ENCODE peak calls at places on chromosome 20, in nine cellular contexts. One of them, this sample, is unnamed.

GRCh38 chr20:32203556-32204484 is 3.7 kb downstream of the PLAGL2 start:
- DNase-seq in tibial artery: no peak
- DNase-seq in osteocyte: no peak
- DNase-seq in dorsolateral prefrontal cortex: peak
- DNase-seq in B cell: peak
- DNase-seq in brain microvascular endothelial cell: no peak
- DNase-seq in HepG2: no peak
- DNase-seq in A549: no peak
- DNase-seq in OCI-LY7: no peak
- DNase-seq in this sample: peak

GRCh38 chr20:50744143-50744792 is 12.9 kb downstream of the PARD6B start:
- DNase-seq in tibial artery: peak
- DNase-seq in osteocyte: peak
- DNase-seq in dorsolateral prefrontal cortex: no peak
- DNase-seq in B cell: no peak
- DNase-seq in brain microvascular endothelial cell: peak
- DNase-seq in HepG2: peak
- DNase-seq in A549: peak
- DNase-seq in OCI-LY7: no peak
- DNase-seq in this sample: peak

GRCh38 chr20:51022803-51023616 is at the start of gene KCNG1:
- DNase-seq in tibial artery: no peak
- DNase-seq in osteocyte: peak
- DNase-seq in dorsolateral prefrontal cortex: peak
- DNase-seq in B cell: peak
- DNase-seq in brain microvascular endothelial cell: peak
- DNase-seq in HepG2: no peak
- DNase-seq in A549: peak
- DNase-seq in OCI-LY7: no peak
- DNase-seq in this sample: peak

GRCh38 chr20:50015993-50016770 is 33.4 kb downstream of the SNAI1 start:
- DNase-seq in tibial artery: no peak
- DNase-seq in osteocyte: no peak
- DNase-seq in dorsolateral prefrontal cortex: no peak
- DNase-seq in B cell: no peak
- DNase-seq in brain microvascular endothelial cell: no peak
- DNase-seq in HepG2: peak
- DNase-seq in A549: no peak
- DNase-seq in OCI-LY7: no peak
- DNase-seq in this sample: no peak

GRCh38 chr20:10792291-10792690 is 118.5 kb upstream of the JAG1 start:
- DNase-seq in tibial artery: no peak
- DNase-seq in osteocyte: no peak
- DNase-seq in dorsolateral prefrontal cortex: no peak
- DNase-seq in B cell: no peak
- DNase-seq in brain microvascular endothelial cell: peak
- DNase-seq in HepG2: no peak
- DNase-seq in A549: no peak
- DNase-seq in OCI-LY7: no peak
- DNase-seq in this sample: no peak

GRCh38 chr20:50533061-50533460 is 22.9 kb downstream of the PTPN1 start:
- DNase-seq in tibial artery: no peak
- DNase-seq in osteocyte: no peak
- DNase-seq in dorsolateral prefrontal cortex: no peak
- DNase-seq in B cell: no peak
- DNase-seq in brain microvascular endothelial cell: no peak
- DNase-seq in HepG2: no peak
- DNase-seq in A549: no peak
- DNase-seq in OCI-LY7: no peak
- DNase-seq in this sample: no peak

GRCh38 chr20:38471245-38471644 is 1.4 kb upstream of the RALGAPB start:
- DNase-seq in tibial artery: no peak
- DNase-seq in osteocyte: peak
- DNase-seq in dorsolateral prefrontal cortex: no peak
- DNase-seq in B cell: no peak
- DNase-seq in brain microvascular endothelial cell: no peak
- DNase-seq in HepG2: no peak
- DNase-seq in A549: no peak
- DNase-seq in OCI-LY7: no peak
- DNase-seq in this sample: no peak

GRCh38 chr20:51335329-51335841 is 207.1 kb downstream of the NFATC2 start:
- DNase-seq in tibial artery: no peak
- DNase-seq in osteocyte: no peak
- DNase-seq in dorsolateral prefrontal cortex: no peak
- DNase-seq in B cell: no peak
- DNase-seq in brain microvascular endothelial cell: peak
- DNase-seq in HepG2: no peak
- DNase-seq in A549: peak
- DNase-seq in OCI-LY7: no peak
- DNase-seq in this sample: peak

GRCh38 chr20:3168079-3168828 is 5.1 kb downstream of the LZTS3 start:
- DNase-seq in tibial artery: no peak
- DNase-seq in osteocyte: no peak
- DNase-seq in dorsolateral prefrontal cortex: no peak
- DNase-seq in B cell: no peak
- DNase-seq in brain microvascular endothelial cell: no peak
- DNase-seq in HepG2: peak
- DNase-seq in A549: no peak
- DNase-seq in OCI-LY7: no peak
- DNase-seq in this sample: no peak
- TF ChIP-seq CTCF in tibial artery: no peak
- TF ChIP-seq CTCF in osteocyte: no peak
- TF ChIP-seq CTCF in dorsolateral prefrontal cortex: no peak
- TF ChIP-seq CTCF in B cell: no peak
- TF ChIP-seq CTCF in brain microvascular endothelial cell: no peak
- TF ChIP-seq CTCF in HepG2: peak
- TF ChIP-seq CTCF in A549: no peak
- TF ChIP-seq CTCF in OCI-LY7: no peak
- TF ChIP-seq CTCF in this sample: no peak

DNA sequence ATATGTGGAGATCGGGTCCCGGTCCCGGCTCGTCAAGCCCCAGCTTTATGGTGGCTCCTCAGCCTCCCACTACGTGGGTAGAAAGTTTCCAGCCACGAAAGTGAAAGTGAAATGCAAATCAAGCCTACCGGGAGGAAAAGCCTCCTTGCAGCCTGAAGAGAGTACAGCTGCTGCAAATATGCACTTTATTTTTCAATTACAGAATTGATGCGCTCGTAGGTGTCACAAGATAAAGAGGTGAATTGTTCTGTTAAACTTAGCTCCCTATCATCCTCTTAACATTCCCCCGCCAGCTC is 379 bp upstream of the PCNA start:
- DNase-seq in tibial artery: no peak
- DNase-seq in osteocyte: no peak
- DNase-seq in dorsolateral prefrontal cortex: no peak
- DNase-seq in B cell: no peak
- DNase-seq in brain microvascular endothelial cell: no peak
- DNase-seq in HepG2: no peak
- DNase-seq in A549: no peak
- DNase-seq in OCI-LY7: no peak
- DNase-seq in this sample: no peak
- TF ChIP-seq CTCF in tibial artery: peak
- TF ChIP-seq CTCF in osteocyte: no peak
- TF ChIP-seq CTCF in dorsolateral prefrontal cortex: peak
- TF ChIP-seq CTCF in B cell: no peak
- TF ChIP-seq CTCF in brain microvascular endothelial cell: no peak
- TF ChIP-seq CTCF in HepG2: no peak
- TF ChIP-seq CTCF in A549: no peak
- TF ChIP-seq CTCF in OCI-LY7: no peak
- TF ChIP-seq CTCF in this sample: no peak

DNA sequence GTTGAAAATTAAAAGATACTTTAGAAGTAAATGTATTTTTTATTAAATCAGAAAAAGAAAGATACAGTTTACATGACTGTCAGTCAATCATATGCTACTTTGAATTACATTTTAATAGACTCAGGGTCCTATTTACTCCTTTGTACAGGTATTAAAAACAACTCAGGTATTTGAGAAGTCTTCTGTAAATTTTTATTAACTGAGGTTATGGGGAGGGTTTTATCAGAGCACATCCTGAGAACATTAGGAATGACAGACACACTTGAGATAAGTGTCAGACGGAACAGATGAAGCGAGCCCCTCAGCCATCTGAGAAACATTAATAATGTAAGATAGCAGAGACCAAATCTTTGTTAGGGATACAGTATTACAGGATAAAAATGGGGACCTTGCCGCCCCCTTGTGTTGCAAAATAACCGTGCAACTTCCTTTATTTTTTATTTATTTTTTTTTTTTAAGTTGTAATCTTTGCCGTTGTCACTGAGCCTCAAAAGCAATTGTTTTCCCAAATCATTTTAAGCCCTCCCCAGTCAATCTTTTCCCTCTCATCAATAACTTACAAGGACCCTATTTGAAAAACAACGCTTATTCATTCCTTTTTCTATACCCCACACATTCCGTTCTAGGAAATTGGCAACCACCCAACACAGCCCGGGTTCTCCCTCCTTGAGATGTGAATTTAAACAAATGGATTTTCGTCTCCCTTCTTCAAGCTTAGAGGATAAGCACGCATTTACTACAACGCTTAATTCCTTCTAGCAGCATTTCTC is 126.7 kb downstream of the BCAS1 start:
- DNase-seq in tibial artery: no peak
- DNase-seq in osteocyte: peak
- DNase-seq in dorsolateral prefrontal cortex: no peak
- DNase-seq in B cell: no peak
- DNase-seq in brain microvascular endothelial cell: no peak
- DNase-seq in HepG2: peak
- DNase-seq in A549: no peak
- DNase-seq in OCI-LY7: peak
- DNase-seq in this sample: no peak
- TF ChIP-seq CTCF in tibial artery: peak
- TF ChIP-seq CTCF in osteocyte: peak
- TF ChIP-seq CTCF in dorsolateral prefrontal cortex: peak
- TF ChIP-seq CTCF in B cell: peak
- TF ChIP-seq CTCF in brain microvascular endothelial cell: peak
- TF ChIP-seq CTCF in HepG2: peak
- TF ChIP-seq CTCF in A549: peak
- TF ChIP-seq CTCF in OCI-LY7: peak
- TF ChIP-seq CTCF in this sample: peak

DNA sequence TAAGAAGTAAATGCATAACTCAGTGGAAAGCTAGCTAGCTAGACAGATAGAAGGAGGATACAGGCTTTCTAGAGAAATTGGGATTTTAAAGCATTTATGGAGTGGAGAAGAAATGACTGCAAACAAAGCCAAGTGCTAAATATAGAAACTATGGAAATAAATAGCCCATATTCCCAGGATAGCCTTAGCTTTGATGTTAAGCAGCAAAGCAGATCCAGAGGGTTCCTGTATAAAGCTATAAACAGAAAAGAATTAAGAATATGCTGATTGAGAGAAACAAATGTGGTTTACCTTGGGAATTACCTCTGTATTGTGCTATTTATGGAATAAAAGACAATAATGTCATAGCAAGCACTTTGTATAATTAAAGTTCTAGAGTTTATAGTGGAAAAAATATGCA is 214.8 kb downstream of the PLCB1 start:
- DNase-seq in tibial artery: no peak
- DNase-seq in osteocyte: no peak
- DNase-seq in dorsolateral prefrontal cortex: no peak
- DNase-seq in B cell: no peak
- DNase-seq in brain microvascular endothelial cell: no peak
- DNase-seq in HepG2: no peak
- DNase-seq in A549: no peak
- DNase-seq in OCI-LY7: no peak
- DNase-seq in this sample: no peak
- TF ChIP-seq CTCF in tibial artery: no peak
- TF ChIP-seq CTCF in osteocyte: no peak
- TF ChIP-seq CTCF in dorsolateral prefrontal cortex: no peak
- TF ChIP-seq CTCF in B cell: no peak
- TF ChIP-seq CTCF in brain microvascular endothelial cell: no peak
- TF ChIP-seq CTCF in HepG2: no peak
- TF ChIP-seq CTCF in A549: no peak
- TF ChIP-seq CTCF in OCI-LY7: no peak
- TF ChIP-seq CTCF in this sample: no peak

DNA sequence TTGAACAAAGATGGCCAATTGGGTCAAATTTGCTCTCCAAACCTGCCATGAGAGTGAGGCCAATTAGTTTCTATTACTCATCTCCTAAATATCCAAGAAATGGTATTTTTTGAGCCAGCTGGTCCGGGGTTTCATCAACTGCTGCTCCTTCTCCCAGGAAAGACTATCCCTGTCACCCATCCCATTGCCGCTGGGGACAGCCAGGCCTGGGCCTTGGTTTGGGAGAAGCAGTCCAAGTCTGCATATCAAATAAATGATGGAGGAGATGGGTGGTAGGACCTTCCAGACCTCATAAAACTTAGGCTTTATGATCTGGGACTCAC is 46.7 kb upstream of the TTPAL start:
- DNase-seq in tibial artery: no peak
- DNase-seq in osteocyte: no peak
- DNase-seq in dorsolateral prefrontal cortex: no peak
- DNase-seq in B cell: no peak
- DNase-seq in brain microvascular endothelial cell: no peak
- DNase-seq in HepG2: no peak
- DNase-seq in A549: no peak
- DNase-seq in OCI-LY7: no peak
- DNase-seq in this sample: no peak
- TF ChIP-seq CTCF in tibial artery: no peak
- TF ChIP-seq CTCF in osteocyte: no peak
- TF ChIP-seq CTCF in dorsolateral prefrontal cortex: no peak
- TF ChIP-seq CTCF in B cell: no peak
- TF ChIP-seq CTCF in brain microvascular endothelial cell: no peak
- TF ChIP-seq CTCF in HepG2: no peak
- TF ChIP-seq CTCF in A549: no peak
- TF ChIP-seq CTCF in OCI-LY7: no peak
- TF ChIP-seq CTCF in this sample: no peak

GRCh38 chr20:41249781-41250281 is 67.7 kb downstream of the ZHX3 start:
- DNase-seq in tibial artery: no peak
- DNase-seq in osteocyte: no peak
- DNase-seq in dorsolateral prefrontal cortex: no peak
- DNase-seq in B cell: no peak
- DNase-seq in brain microvascular endothelial cell: peak
- DNase-seq in HepG2: peak
- DNase-seq in A549: peak
- DNase-seq in OCI-LY7: peak
- DNase-seq in this sample: peak
- TF ChIP-seq CTCF in tibial artery: peak
- TF ChIP-seq CTCF in osteocyte: peak
- TF ChIP-seq CTCF in dorsolateral prefrontal cortex: no peak
- TF ChIP-seq CTCF in B cell: no peak
- TF ChIP-seq CTCF in brain microvascular endothelial cell: peak
- TF ChIP-seq CTCF in HepG2: peak
- TF ChIP-seq CTCF in A549: no peak
- TF ChIP-seq CTCF in OCI-LY7: peak
- TF ChIP-seq CTCF in this sample: no peak

This sample was measured in mammary epithelial cell.